ENCODE peak calls at places on chromosomes 2 and 18, in five cellular contexts. W is fibroblast of pulmonary artery, P is left ventricle myocardium inferior, B is brain microvascular endothelial cell, F is neural progenitor cell. I is an unnamed sample.

GRCh38 chr2:73823916-73824523 is 4.7 kb upstream of the STAMBP start:
- DNase-seq in W (peak), P (no peak), B (peak), F (peak), I (no peak)

GRCh38 chr2:169839954-169840746 is 12.9 kb downstream of the UBR3 start:
- DNase-seq in W (peak), P (no peak), B (peak), F (no peak), I (no peak)

GRCh38 chr18:37538526-37539205 is 26.9 kb downstream of the CELF4 start:
- DNase-seq in W (no peak), P (no peak), B (no peak), F (no peak), I (no peak)

GRCh38 chr2:99442837-99443236 is 47.0 kb downstream of the REV1 start:
- DNase-seq in W (peak), P (no peak), B (no peak), F (peak), I (no peak)

GRCh38 chr2:9483107-9483506 is 8.8 kb downstream of the IAH1 start:
- DNase-seq in W (no peak), P (no peak), B (no peak), F (no peak), I (no peak)

GRCh38 chr2:194566907-194567660 is 1089.9 kb upstream of the SLC39A10 start:
- DNase-seq in W (no peak), P (no peak), B (no peak), F (no peak), I (no peak)

GRCh38 chr18:5490753-5491240 is 53.0 kb downstream of the EPB41L3 start:
- DNase-seq in W (no peak), P (no peak), B (no peak), F (no peak), I (no peak)

GRCh38 chr2:165328272-165328671 is 89.1 kb downstream of the SCN2A start:
- DNase-seq in W (no peak), P (no peak), B (no peak), F (no peak), I (no peak)

GRCh38 chr2:47002480-47003381 is 87.1 kb upstream of the MCFD2 start:
- DNase-seq in W (peak), P (peak), B (no peak), F (peak), I (no peak)

GRCh38 chr2:44623622-44624351 is 262.0 kb downstream of the CAMKMT start:
- DNase-seq in W (no peak), P (no peak), B (no peak), F (no peak), I (no peak)

GRCh38 chr2:72325592-72326422 is 178.1 kb upstream of the CYP26B1 start:
- DNase-seq in W (peak), P (no peak), B (peak), F (peak), I (no peak)

GRCh38 chr2:231068525-231069222 is 12.0 kb downstream of the PSMD1 start:
- DNase-seq in W (peak), P (no peak), B (peak), F (no peak), I (no peak)

GRCh38 chr2:60213865-60214657 is 339.4 kb downstream of the BCL11A start:
- DNase-seq in W (peak), P (no peak), B (no peak), F (peak), I (no peak)

GRCh38 chr2:24824071-24824588 is 30.9 kb downstream of the CENPO start:
- DNase-seq in W (no peak), P (no peak), B (no peak), F (no peak), I (peak)

GRCh38 chr18:13136689-13137040 is 81.9 kb upstream of the LDLRAD4 start:
- DNase-seq in W (no peak), P (peak), B (no peak), F (no peak), I (no peak)

GRCh38 chr18:23227729-23228075 is 92.4 kb downstream of the CABLES1 start:
- DNase-seq in W (no peak), P (no peak), B (no peak), F (no peak), I (no peak)

GRCh38 chr2:213476641-213477040 is 192.4 kb downstream of the SPAG16 start:
- DNase-seq in W (no peak), P (no peak), B (no peak), F (no peak), I (no peak)

GRCh38 chr2:81266106-81266505 is 961.6 kb upstream of the LRRTM1 start:
- DNase-seq in W (peak), P (no peak), B (no peak), F (peak), I (no peak)

GRCh38 chr2:228700638-228701037 is 519.2 kb upstream of the SPHKAP start:
- DNase-seq in W (peak), P (no peak), B (peak), F (no peak), I (no peak)

GRCh38 chr18:59878644-59879043 is 21.2 kb upstream of the PMAIP1 start:
- DNase-seq in W (no peak), P (no peak), B (no peak), F (no peak), I (peak)

GRCh38 chr2:174760845-174761473 is 3.3 kb downstream of the CHRNA1 start:
- DNase-seq in W (no peak), P (no peak), B (no peak), F (no peak), I (no peak)

GRCh38 chr2:68237976-68238580 is 14.3 kb downstream of the PPP3R1 start:
- DNase-seq in W (no peak), P (no peak), B (no peak), F (no peak), I (no peak)

GRCh38 chr2:139992711-139993345 is 1212.6 kb upstream of the NXPH2 start:
- DNase-seq in W (no peak), P (no peak), B (no peak), F (no peak), I (no peak)

GRCh38 chr2:236687296-236687955 is 117.8 kb downstream of the ACKR3 start:
- DNase-seq in W (no peak), P (no peak), B (no peak), F (no peak), I (no peak)

GRCh38 chr18:41767960-41768359 is 187.1 kb upstream of the PIK3C3 start:
- DNase-seq in W (peak), P (no peak), B (peak), F (peak), I (no peak)

GRCh38 chr18:8416212-8417019 is 192.8 kb upstream of the RAB12 start:
- DNase-seq in W (no peak), P (no peak), B (peak), F (no peak), I (no peak)

GRCh38 chr18:5510109-5510846 is 33.5 kb downstream of the EPB41L3 start:
- DNase-seq in W (no peak), P (no peak), B (peak), F (no peak), I (no peak)

GRCh38 chr2:1736997-1737480 is 7.3 kb downstream of the PXDN start:
- DNase-seq in W (peak), P (no peak), B (peak), F (no peak), I (peak)

GRCh38 chr2:207115715-207116364 is 49.9 kb downstream of the KLF7 start:
- DNase-seq in W (peak), P (peak), B (no peak), F (peak), I (no peak)
- TF ChIP-seq CTCF in W (peak), P (peak), B (peak), F (peak), I (peak)

GRCh38 chr2:177676636-177677035 is 284.1 kb downstream of the AGPS start:
- DNase-seq in W (no peak), P (no peak), B (no peak), F (no peak), I (no peak)

GRCh38 chr2:177671662-177672061 is 279.1 kb downstream of the AGPS start:
- DNase-seq in W (no peak), P (no peak), B (no peak), F (no peak), I (no peak)

GRCh38 chr2:177670791-177671528 is 278.4 kb downstream of the AGPS start:
- DNase-seq in W (no peak), P (no peak), B (no peak), F (peak), I (no peak)

GRCh38 chr2:177675256-177676220 is 283.0 kb downstream of the AGPS start:
- DNase-seq in W (no peak), P (no peak), B (no peak), F (no peak), I (no peak)

DNA sequence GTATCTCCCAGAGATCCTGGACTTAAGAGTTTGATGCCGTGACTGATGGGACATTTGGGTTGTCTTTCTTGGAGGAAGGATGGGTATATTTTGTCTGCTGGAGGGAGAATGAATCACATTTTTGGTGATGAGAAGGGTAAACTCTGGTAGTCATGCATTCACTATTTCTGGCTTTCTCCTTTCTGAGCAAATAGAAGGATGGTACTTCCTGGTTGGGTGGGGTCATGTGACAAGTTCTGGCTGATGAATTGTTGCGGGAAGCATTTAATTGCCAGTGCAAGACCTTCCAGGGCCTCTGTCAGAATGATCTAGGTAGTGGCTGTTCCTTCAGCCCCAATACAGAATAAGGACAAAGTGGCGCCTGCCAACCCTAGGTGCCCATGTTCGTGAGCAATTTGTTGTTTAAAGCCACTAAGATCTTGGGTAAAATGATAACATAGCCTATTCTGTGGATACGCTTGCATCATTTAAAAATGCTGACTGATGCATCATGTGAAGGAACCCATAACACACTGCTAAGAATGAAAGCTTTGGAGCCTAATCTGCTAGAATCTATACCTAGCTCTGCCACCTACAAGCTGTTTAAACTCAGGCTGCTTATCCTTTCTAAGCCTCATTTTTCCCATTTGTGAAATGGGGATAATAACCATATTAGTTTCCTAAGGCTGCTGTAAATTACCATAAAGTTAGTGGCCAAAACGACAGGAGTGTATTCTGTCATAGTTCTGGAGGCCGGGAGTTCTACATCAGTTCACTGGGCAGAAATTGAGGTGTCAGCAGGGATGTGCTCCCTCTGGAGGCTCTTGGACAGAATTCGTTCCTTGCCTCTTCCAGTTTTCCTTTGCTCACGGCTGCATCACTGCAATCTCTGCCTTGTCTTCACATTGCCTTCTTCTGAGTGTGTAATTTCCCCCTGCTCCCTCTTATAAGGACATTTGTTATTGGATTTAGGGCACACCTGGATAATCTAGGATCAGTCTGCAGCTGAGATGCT is 281.3 kb downstream of the AGPS start:
- DNase-seq in W (no peak), P (no peak), B (no peak), F (no peak), I (no peak)
- TF ChIP-seq CTCF in W (peak), P (no peak), B (peak), F (peak), I (no peak)

GRCh38 chr18:28984731-28985130 is 807.8 kb upstream of the CDH2 start:
- DNase-seq in W (peak), P (no peak), B (no peak), F (no peak), I (no peak)
- TF ChIP-seq CTCF in W (no peak), P (no peak), B (no peak), F (no peak), I (no peak)

DNA sequence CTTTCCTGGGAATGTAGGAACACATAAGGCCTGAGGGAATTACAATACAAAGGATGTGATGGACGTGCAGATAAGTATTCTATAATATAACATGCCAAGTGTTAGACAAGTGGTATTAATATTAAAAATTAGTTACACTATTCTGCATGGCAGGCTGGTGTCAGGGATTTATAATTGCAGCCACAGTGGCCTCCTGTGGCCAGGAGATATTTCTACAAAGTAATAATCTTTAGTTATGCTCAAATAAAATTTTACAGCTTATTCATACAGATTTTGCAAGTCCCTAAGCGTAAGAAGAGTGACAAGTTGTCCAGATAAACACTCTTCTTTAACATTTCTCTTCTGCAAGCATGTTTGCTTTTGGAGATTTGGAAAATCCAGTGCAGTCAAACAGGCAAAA is 90.4 kb upstream of the CBLN2 start:
- DNase-seq in W (no peak), P (no peak), B (no peak), F (no peak), I (no peak)
- TF ChIP-seq CTCF in W (no peak), P (no peak), B (no peak), F (no peak), I (no peak)

GRCh38 chr2:28663359-28663758 is 88.3 kb upstream of the PPP1CB start:
- DNase-seq in W (peak), P (no peak), B (peak), F (no peak), I (no peak)
- TF ChIP-seq CTCF in W (peak), P (peak), B (peak), F (no peak), I (peak)

DNA sequence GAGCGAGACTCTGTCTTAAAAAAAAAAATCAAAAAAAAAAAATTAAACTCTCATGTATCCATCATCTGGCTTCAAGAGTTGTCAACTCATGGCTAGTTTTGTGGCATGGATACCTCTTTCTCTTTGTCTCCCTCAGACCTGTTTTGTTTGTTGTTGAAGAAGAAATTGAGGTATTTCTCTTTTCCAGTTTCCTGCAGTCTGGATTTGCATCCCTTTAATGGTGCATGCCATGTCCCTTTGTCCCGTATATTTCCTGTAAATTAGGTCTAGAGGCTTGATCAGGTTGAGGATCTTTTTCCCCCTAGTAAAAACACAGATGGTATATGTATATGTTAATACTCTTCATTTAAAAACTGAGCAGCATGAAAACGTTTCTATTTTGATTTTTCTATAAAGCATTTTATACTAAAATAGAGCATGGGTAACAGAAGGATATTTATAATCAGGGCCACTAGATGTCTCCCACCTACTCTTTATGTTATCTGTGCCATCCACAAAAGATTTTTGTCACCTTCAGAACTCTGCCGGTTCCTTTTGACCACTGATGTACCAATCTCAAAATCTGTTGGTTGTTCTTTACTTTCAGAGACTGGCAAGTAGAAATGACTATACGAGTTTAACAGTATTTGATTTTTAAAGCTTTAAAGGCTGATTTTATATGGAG is 80.1 kb downstream of the GALNT1 start:
- DNase-seq in W (peak), P (no peak), B (no peak), F (no peak), I (no peak)
- TF ChIP-seq CTCF in W (no peak), P (no peak), B (peak), F (peak), I (peak)